ENCODE peak calls at places on chromosomes 2 and 18, in ten cellular contexts. W is H9, E is left lung, F is A549, C is heart left ventricle, D is Peyer's patch, V is colonic mucosa, T is neural progenitor cell, A is GM23248, B is body of pancreas. P is an unnamed sample.
A peak's percentile ranks its signal among the peaks of the same experiment; 100 is the strongest.

GRCh38 chr18:68436485-68436884 is 278.4 kb downstream of the TMX3 start:
- DNase-seq in C (no peak), T (no peak), W (no peak), A (peak; percentile 82), F (no peak), V (no peak), E (no peak), D (no peak), B (no peak), P (no peak)

GRCh38 chr2:48525269-48525943 is 4.5 kb upstream of the STON1 start:
- DNase-seq in C (no peak), T (no peak), W (no peak), E (no peak), A (no peak), D (no peak), F (no peak), V (no peak), B (peak; percentile 30), P (no peak)

GRCh38 chr2:107276034-107276433 is 390.1 kb upstream of the ST6GAL2 start:
- DNase-seq in F (no peak), V (no peak), D (no peak), T (no peak), E (no peak), B (no peak), W (no peak), A (no peak), C (no peak), P (no peak)

GRCh38 chr2:11589316-11589940 is 55.6 kb downstream of the GREB1 start:
- DNase-seq in F (no peak), B (no peak), E (no peak), A (no peak), W (peak; percentile 51), V (no peak), T (no peak), D (no peak), C (no peak), P (no peak)

GRCh38 chr2:36287363-36288275 is 68.0 kb upstream of the CRIM1 start:
- DNase-seq in F (no peak), E (no peak), A (peak; percentile 9), C (no peak), W (no peak), T (no peak), V (no peak), D (no peak), B (no peak), P (no peak)

GRCh38 chr2:240500561-240501423 is 57.0 kb downstream of the ANKMY1 start:
- DNase-seq in W (peak; percentile 17), E (no peak), C (no peak), B (no peak), T (no peak), A (no peak), D (no peak), V (peak; percentile 9), F (no peak), P (no peak)

GRCh38 chr2:8132889-8133288 is 549.0 kb upstream of the ID2 start:
- DNase-seq in A (no peak), V (no peak), W (no peak), F (no peak), B (no peak), T (no peak), D (no peak), E (no peak), C (no peak), P (no peak)

GRCh38 chr2:238771193-238771592 is 76.7 kb upstream of the TWIST2 start:
- DNase-seq in D (no peak), E (no peak), V (no peak), F (peak; percentile 25), A (peak; percentile 64), B (no peak), C (no peak), W (peak; percentile 54), T (peak; percentile 54), P (no peak)

GRCh38 chr2:16077601-16078000 is 137.3 kb downstream of the MYCN start:
- DNase-seq in E (no peak), F (no peak), T (no peak), C (no peak), W (no peak), D (no peak), B (no peak), V (no peak), A (no peak), P (no peak)
- H3K9me3 ChIP-seq in E (no peaks in the 10 kb centered on the region), F (no peaks in the 10 kb centered on the region), T (no peaks in the 10 kb centered on the region), C (no peaks in the 10 kb centered on the region), W (no peaks in the 10 kb centered on the region), D (no peaks in the 10 kb centered on the region), B (no peaks in the 10 kb centered on the region), V (no peaks in the 10 kb centered on the region), A (no peaks in the 10 kb centered on the region), P (no peaks in the 10 kb centered on the region)

GRCh38 chr2:95272781-95273180 is 1.5 kb upstream of the PROM2 start:
- DNase-seq in C (no peak), F (no peak), D (peak; percentile 22), E (peak; percentile 5), T (no peak), W (no peak), A (no peak), B (no peak), V (peak; percentile 8), P (no peak)

GRCh38 chr2:95270541-95271081 is 3.6 kb upstream of the PROM2 start:
- DNase-seq in W (peak; percentile 7), E (peak; percentile 18), T (no peak), D (peak; percentile 37), B (peak; percentile 1), V (peak; percentile 13), A (no peak), F (no peak), C (no peak), P (no peak)

GRCh38 chr2:95272299-95272751 is 1.9 kb upstream of the PROM2 start:
- DNase-seq in B (no peak), C (no peak), D (no peak), V (peak; percentile 10), E (peak; percentile 4), W (peak; percentile 12), A (no peak), T (no peak), F (no peak), P (no peak)

GRCh38 chr2:95269036-95269680 is 5.1 kb upstream of the PROM2 start:
- DNase-seq in A (no peak), T (no peak), W (peak; percentile 14), E (no peak), C (no peak), D (peak; percentile 28), F (no peak), B (peak; percentile 0), V (peak; percentile 12), P (no peak)

GRCh38 chr2:95271381-95271971 is 2.8 kb upstream of the PROM2 start:
- DNase-seq in D (peak; percentile 11), V (peak; percentile 16), E (peak; percentile 7), A (no peak), T (no peak), F (no peak), C (no peak), W (peak; percentile 11), B (peak; percentile 1), P (no peak)
- H3K9me3 ChIP-seq in D (no peaks in the 10 kb centered on the region), V (no peaks in the 10 kb centered on the region), E (no peaks in the 10 kb centered on the region), A (no peaks in the 10 kb centered on the region), T (no peaks in the 10 kb centered on the region), F (peaks cover 25% of the 10 kb centered on the region), C (no peaks in the 10 kb centered on the region), W (no peaks in the 10 kb centered on the region), B (no peaks in the 10 kb centered on the region), P (no peaks in the 10 kb centered on the region)

DNA sequence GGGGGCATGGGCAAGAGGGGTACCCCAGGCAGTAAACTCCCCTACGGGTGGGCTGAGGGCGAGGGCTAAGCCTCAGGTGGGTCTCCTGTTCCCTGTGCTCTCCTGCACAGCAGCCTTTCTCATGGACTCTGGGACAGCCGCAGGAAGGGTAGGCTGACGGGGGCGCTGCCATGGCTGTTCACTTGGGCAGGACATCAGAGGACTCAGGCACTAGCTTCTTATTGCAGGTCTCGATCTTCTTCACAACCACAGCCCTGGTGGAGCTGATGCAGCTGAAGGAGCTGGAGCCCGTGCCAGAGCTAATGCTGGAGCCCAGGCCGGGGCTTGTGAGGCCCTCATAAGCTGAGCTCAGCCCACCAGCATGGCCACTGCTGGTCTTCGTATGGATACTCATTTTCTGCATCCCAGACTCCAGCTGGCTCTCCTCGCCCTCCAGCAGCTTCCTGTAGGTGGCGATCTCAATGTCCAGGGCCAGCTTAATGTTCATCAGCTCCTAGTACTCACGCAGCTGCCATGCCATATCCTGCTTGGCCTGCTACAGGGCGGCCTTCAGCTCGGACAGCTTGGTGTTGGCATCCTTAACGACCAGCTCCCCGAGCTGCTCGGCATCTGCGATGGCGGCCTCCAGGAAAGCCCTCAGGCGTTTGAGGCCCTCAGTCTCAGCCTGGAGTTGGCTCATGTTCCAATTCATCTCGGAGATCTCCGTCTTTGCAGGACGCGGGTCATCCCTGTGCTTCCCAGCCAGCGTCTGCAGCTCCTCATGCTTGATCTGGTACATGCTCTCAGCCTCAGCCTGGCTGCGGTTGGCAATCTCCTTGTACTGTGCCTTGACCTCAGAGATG is 359.8 kb upstream of the SETBP1 start:
- DNase-seq in T (no peak), C (no peak), W (peak; percentile 46), B (no peak), A (no peak), V (no peak), D (no peak), F (peak; percentile 4), E (no peak), P (no peak)
- H3K9me3 ChIP-seq in T (no peaks in the 10 kb centered on the region), C (no peaks in the 10 kb centered on the region), W (no peaks in the 10 kb centered on the region), B (no peaks in the 10 kb centered on the region), A (no peaks in the 10 kb centered on the region), V (no peaks in the 10 kb centered on the region), D (no peaks in the 10 kb centered on the region), F (no peaks in the 10 kb centered on the region), E (no peaks in the 10 kb centered on the region), P (no peaks in the 10 kb centered on the region)

GRCh38 chr2:128037624-128038023 is 9.8 kb upstream of the SAP130 start:
- DNase-seq in B (no peak), W (peak; percentile 42), C (no peak), D (no peak), T (peak; percentile 56), E (no peak), A (no peak), F (no peak), V (no peak), P (no peak)

GRCh38 chr2:128040166-128040771 is 12.4 kb upstream of the SAP130 start:
- DNase-seq in F (no peak), V (no peak), B (no peak), T (no peak), D (no peak), C (no peak), W (no peak), E (no peak), A (no peak), P (no peak)

GRCh38 chr2:128041561-128041960 is 13.7 kb upstream of the SAP130 start:
- DNase-seq in F (no peak), W (peak; percentile 43), C (no peak), D (no peak), A (no peak), E (no peak), B (no peak), T (peak; percentile 24), V (no peak), P (no peak)

GRCh38 chr2:128039535-128039934 is 11.7 kb upstream of the SAP130 start:
- DNase-seq in F (no peak), B (no peak), E (no peak), V (no peak), D (no peak), A (no peak), W (no peak), C (no peak), T (no peak), P (no peak)

DNA sequence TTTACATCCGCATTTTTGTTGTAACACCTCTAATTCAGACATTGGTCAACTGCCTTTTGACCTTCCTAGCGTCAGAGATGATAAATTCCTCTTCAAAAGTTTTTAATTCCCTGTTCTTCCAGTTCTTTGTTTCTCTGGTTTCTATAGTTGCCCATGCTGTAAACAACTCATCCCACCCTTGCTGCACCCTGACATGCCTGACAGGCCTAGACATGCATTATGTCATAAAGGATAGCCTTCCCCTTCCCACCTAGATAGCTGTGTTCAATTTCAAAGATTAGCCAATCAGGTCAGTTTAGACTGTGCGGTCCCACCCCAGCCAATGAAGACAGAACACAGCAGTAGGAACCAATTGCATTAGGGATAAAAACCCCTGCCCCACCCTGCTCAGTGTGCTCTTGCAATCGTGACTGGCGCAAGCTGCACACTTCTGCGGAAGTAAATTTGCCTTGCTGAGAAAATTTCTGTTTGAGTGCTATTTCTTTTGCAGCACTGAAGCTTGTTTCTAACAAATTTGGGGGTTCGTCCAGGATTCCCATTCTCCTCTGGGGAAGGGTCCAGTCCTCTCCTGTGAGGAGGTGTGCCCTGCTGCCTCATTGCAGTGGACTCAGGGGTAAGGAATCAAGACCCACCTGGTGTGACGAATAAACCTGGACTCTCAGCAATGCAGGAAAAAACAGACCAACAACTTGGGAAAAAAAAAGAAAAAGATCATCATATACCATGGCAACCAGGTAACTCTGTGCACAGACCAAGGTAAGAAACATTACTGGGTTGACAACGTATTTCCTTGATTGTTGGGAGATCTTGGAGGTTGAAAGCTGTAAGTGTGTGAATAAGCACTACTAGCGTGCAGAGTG is 9.1 kb upstream of the SAP130 start:
- DNase-seq in F (no peak), C (no peak), D (no peak), T (no peak), B (no peak), V (no peak), E (no peak), W (no peak), A (peak; percentile 5), P (no peak)
- H3K9me3 ChIP-seq in F (peaks cover 63% of the 10 kb centered on the region), C (peaks cover 16% of the 10 kb centered on the region), D (peaks cover 21% of the 10 kb centered on the region), T (no peaks in the 10 kb centered on the region), B (no peaks in the 10 kb centered on the region), V (no peaks in the 10 kb centered on the region), E (no peaks in the 10 kb centered on the region), W (peaks cover 7% of the 10 kb centered on the region), A (no peaks in the 10 kb centered on the region), P (peaks cover 34% of the 10 kb centered on the region)